ENCODE peak calls at places on chromosomes 2 and 18, in seven cellular contexts. C, D, G, M, B, T and J are unnamed samples.

GRCh38 chr18:34710430-34711386 is 610 bp downstream of the DTNA start:
- DNase-seq in C (peak; percentile 40), D (no peak), G (no peak), M (no peak), B (no peak), T (no peak), J (no peak)

GRCh38 chr2:197140045-197140444 is 170.5 kb downstream of the ANKRD44 start:
- DNase-seq in C (no peak), D (no peak), G (no peak), M (no peak), B (no peak), T (no peak), J (no peak)

GRCh38 chr2:120489023-120489422 is 143.1 kb downstream of the INHBB start:
- DNase-seq in C (no peak), D (no peak), G (no peak), M (no peak), B (no peak), T (peak; percentile 56), J (no peak)

GRCh38 chr2:189159273-189159672 is 20.3 kb downstream of the COL5A2 start:
- DNase-seq in C (no peak), D (no peak), G (no peak), M (no peak), B (no peak), T (no peak), J (no peak)

GRCh38 chr18:2442726-2443275 is 128.5 kb downstream of the METTL4 start:
- DNase-seq in C (peak; percentile 35), D (no peak), G (no peak), M (no peak), B (no peak), T (no peak), J (no peak)

GRCh38 chr2:88492002-88492401 is 39.5 kb upstream of the FOXI3 start:
- DNase-seq in C (no peak), D (no peak), G (no peak), M (no peak), B (no peak), T (no peak), J (no peak)

GRCh38 chr18:79926306-79926705 is 25.1 kb downstream of the SLC66A2 start:
- DNase-seq in C (no peak), D (no peak), G (peak; percentile 18), M (no peak), B (no peak), T (no peak), J (no peak)

GRCh38 chr2:59786684-59787083 is 766.8 kb downstream of the BCL11A start:
- DNase-seq in C (no peak), D (no peak), G (no peak), M (no peak), B (no peak), T (no peak), J (no peak)

GRCh38 chr2:3042601-3043585 is 334.7 kb downstream of the EIPR1 start:
- DNase-seq in C (no peak), D (no peak), G (no peak), M (no peak), B (no peak), T (no peak), J (no peak)

GRCh38 chr2:12106440-12107080 is 360.1 kb downstream of the LPIN1 start:
- DNase-seq in C (peak; percentile 98), D (no peak), G (no peak), M (no peak), B (peak; percentile 99), T (no peak), J (peak; percentile 53)

GRCh38 chr2:10497797-10498251 is 49.7 kb upstream of the ODC1 start:
- DNase-seq in C (peak; percentile 95), D (no peak), G (no peak), M (no peak), B (peak; percentile 48), T (no peak), J (peak; percentile 49)

GRCh38 chr2:17792515-17792914 is 23.7 kb upstream of the MSGN1 start:
- DNase-seq in C (no peak), D (no peak), G (no peak), M (peak; percentile 28), B (no peak), T (no peak), J (no peak)

GRCh38 chr2:182615036-182615435 is 101.0 kb upstream of the DNAJC10 start:
- DNase-seq in C (no peak), D (no peak), G (no peak), M (no peak), B (no peak), T (no peak), J (no peak)

GRCh38 chr2:26024260-26024659 is 9.6 kb upstream of the RAB10 start:
- DNase-seq in C (no peak), D (no peak), G (no peak), M (no peak), B (no peak), T (no peak), J (no peak)

GRCh38 chr2:5111581-5111980 is 580.6 kb upstream of the SOX11 start:
- DNase-seq in C (peak; percentile 72), D (no peak), G (no peak), M (no peak), B (no peak), T (no peak), J (no peak)

GRCh38 chr2:56754066-56754615 is 570.4 kb downstream of the CCDC85A start:
- DNase-seq in C (no peak), D (no peak), G (no peak), M (peak; percentile 74), B (no peak), T (no peak), J (no peak)

GRCh38 chr18:64238076-64238475 is 89.2 kb upstream of the LINC00305 start:
- DNase-seq in C (no peak), D (no peak), G (no peak), M (no peak), B (no peak), T (no peak), J (no peak)

GRCh38 chr18:37956902-37957301 is 391.3 kb upstream of the CELF4 start:
- DNase-seq in C (no peak), D (no peak), G (no peak), M (no peak), B (no peak), T (no peak), J (no peak)

GRCh38 chr18:2983296-2983695 is 29.6 kb downstream of the LPIN2 start:
- DNase-seq in C (no peak), D (no peak), G (no peak), M (no peak), B (no peak), T (no peak), J (no peak)

GRCh38 chr2:29332540-29332939 is 217.3 kb downstream of the CLIP4 start:
- DNase-seq in C (no peak), D (no peak), G (no peak), M (no peak), B (no peak), T (no peak), J (no peak)

GRCh38 chr18:6001867-6002266 is 106.5 kb upstream of the TMEM200C start:
- DNase-seq in C (no peak), D (no peak), G (no peak), M (no peak), B (no peak), T (no peak), J (no peak)

GRCh38 chr2:5164806-5165525 is 527.2 kb upstream of the SOX11 start:
- DNase-seq in C (peak; percentile 88), D (no peak), G (no peak), M (no peak), B (peak; percentile 58), T (no peak), J (no peak)

GRCh38 chr2:225842939-225843338 is 443.4 kb downstream of the NYAP2 start:
- DNase-seq in C (no peak), D (no peak), G (no peak), M (no peak), B (no peak), T (no peak), J (no peak)

GRCh38 chr2:214899751-214900150 is 90.3 kb upstream of the BARD1 start:
- DNase-seq in C (no peak), D (no peak), G (no peak), M (no peak), B (no peak), T (no peak), J (no peak)

GRCh38 chr2:75310915-75311314 is 111.6 kb upstream of the TACR1 start:
- DNase-seq in C (peak; percentile 41), D (no peak), G (no peak), M (peak; percentile 76), B (no peak), T (no peak), J (no peak)

GRCh38 chr18:11021477-11021876 is 127.9 kb downstream of the PIEZO2 start:
- DNase-seq in C (no peak), D (no peak), G (no peak), M (no peak), B (no peak), T (no peak), J (no peak)

GRCh38 chr2:23757686-23758433 is 169.1 kb downstream of the ATAD2B start:
- DNase-seq in C (peak; percentile 81), D (no peak), G (no peak), M (no peak), B (peak; percentile 61), T (no peak), J (no peak)

GRCh38 chr2:127560929-127561275 is 25.4 kb downstream of the MYO7B start:
- DNase-seq in C (no peak), D (no peak), G (no peak), M (no peak), B (peak; percentile 82), T (no peak), J (no peak)

GRCh38 chr2:1685078-1685956 is 59.0 kb downstream of the PXDN start:
- DNase-seq in C (no peak), D (no peak), G (no peak), M (no peak), B (no peak), T (no peak), J (no peak)

GRCh38 chr2:215015421-215015820 is 123.0 kb downstream of the ABCA12 start:
- DNase-seq in C (no peak), D (no peak), G (no peak), M (no peak), B (no peak), T (no peak), J (no peak)

GRCh38 chr2:110820128-110820527 is 87.8 kb downstream of the ACOXL start:
- DNase-seq in C (no peak), D (no peak), G (no peak), M (peak; percentile 31), B (no peak), T (no peak), J (no peak)

GRCh38 chr2:152861349-152861942 is 143.0 kb downstream of the ARL6IP6 start:
- DNase-seq in C (peak; percentile 42), D (no peak), G (peak; percentile 52), M (peak; percentile 17), B (no peak), T (peak; percentile 53), J (peak; percentile 5)

GRCh38 chr2:69007169-69007568 is 5.8 kb upstream of the ANTXR1 start:
- DNase-seq in C (no peak), D (no peak), G (no peak), M (no peak), B (no peak), T (no peak), J (no peak)